ENCODE peak calls at places on chromosomes 6 and 20, in five cellular contexts. D is CD8-positive, alpha-beta T cell; S is psoas muscle; X is ascending aorta; N is Panc1. T is an unnamed sample.

GRCh38 chr6:31037692-31038091 is 27.4 kb downstream of the MUC22 start:
- DNase-seq in N (no peak), X (no peak), D (no peak), S (no peak), T (no peak)

GRCh38 chr20:10540636-10541493 is 105.8 kb downstream of the SLX4IP start:
- DNase-seq in D (no peak), S (no peak), X (no peak), N (no peak), T (no peak)

GRCh38 chr6:53437557-53438202 is 88.9 kb upstream of the ELOVL5 start:
- DNase-seq in S (no peak), D (no peak), N (peak; percentile 48), X (no peak), T (no peak)

GRCh38 chr6:150250826-150251225 is 108.0 kb downstream of the PPP1R14C start:
- DNase-seq in D (no peak), X (no peak), S (no peak), N (no peak), T (no peak)

GRCh38 chr6:159103396-159104162 is 58.8 kb upstream of the TAGAP start:
- DNase-seq in D (no peak), X (no peak), N (no peak), S (no peak), T (no peak)

GRCh38 chr6:16434885-16435284 is 196.5 kb downstream of the GMPR start:
- DNase-seq in X (no peak), N (no peak), D (no peak), S (no peak), T (no peak)

GRCh38 chr20:15654208-15654649 is 919.0 kb downstream of the KIF16B start:
- DNase-seq in S (no peak), X (no peak), D (no peak), N (no peak), T (no peak)

GRCh38 chr6:93036835-93037234 is 382.5 kb downstream of the EPHA7 start:
- DNase-seq in X (no peak), D (no peak), S (no peak), N (peak; percentile 1), T (no peak)

GRCh38 chr20:43430265-43430664 is 27.4 kb upstream of the SRSF6 start:
- DNase-seq in S (no peak), N (no peak), X (no peak), D (no peak), T (no peak)

GRCh38 chr6:42694586-42694985 is 27.8 kb downstream of the PRPH2 start:
- DNase-seq in S (no peak), D (no peak), X (no peak), N (no peak), T (no peak)

GRCh38 chr6:27290065-27290849 is 21.8 kb downstream of the POM121L2 start:
- DNase-seq in D (no peak), N (peak; percentile 97), X (no peak), S (no peak), T (no peak)

GRCh38 chr20:5061209-5061608 is 58.5 kb downstream of the PCNA start:
- DNase-seq in N (peak; percentile 68), D (no peak), S (no peak), X (no peak), T (no peak)

GRCh38 chr20:5058873-5059272 is 57.6 kb upstream of the SLC23A2 start:
- DNase-seq in D (no peak), N (no peak), X (no peak), S (no peak), T (no peak)

DNA sequence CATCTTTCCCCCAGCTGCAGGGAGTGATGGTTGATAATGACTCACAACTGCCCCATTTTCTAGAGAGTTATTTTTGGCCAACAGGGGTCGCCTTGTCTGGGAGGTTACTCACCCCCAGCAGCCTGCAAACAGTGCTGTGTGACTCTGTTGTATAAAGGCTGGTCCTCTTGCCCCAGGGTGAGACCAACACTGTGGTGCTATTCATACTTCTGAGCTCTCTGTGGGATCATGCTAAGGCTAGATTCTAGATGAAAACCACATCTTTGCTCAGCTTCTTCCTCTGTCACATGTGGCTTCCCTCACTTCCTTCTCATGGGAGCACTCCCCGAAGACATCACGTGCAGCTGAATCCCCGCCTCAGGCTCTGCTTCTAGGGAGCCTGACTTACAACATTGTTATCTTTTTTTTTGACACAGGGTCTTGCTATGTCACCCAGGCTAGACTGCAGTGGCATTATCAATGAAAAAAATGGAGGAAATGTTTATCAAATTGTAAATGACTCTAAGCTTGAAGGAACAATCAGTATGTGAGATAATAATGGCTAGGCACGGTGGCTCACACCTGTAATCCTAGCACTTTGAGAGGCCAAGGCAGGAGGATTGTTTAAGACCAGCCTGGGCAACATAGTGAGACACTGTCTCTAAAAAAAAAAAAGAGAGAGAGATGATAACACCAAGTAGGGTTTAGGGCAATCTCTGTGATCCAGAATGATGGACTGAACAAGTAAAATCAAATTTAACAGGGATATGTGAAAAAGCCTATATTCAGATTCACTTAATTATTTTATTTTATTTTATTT is 55.7 kb upstream of the SLC23A2 start:
- DNase-seq in X (no peak), N (no peak), D (peak; percentile 80), S (no peak), T (no peak)
- TF ChIP-seq CTCF in X (peak; percentile 18), N (peak; percentile 66), D (peak; percentile 40), S (no peak), T (no peak)

GRCh38 chr6:69732640-69733039 is 64.2 kb downstream of the LMBRD1 start:
- DNase-seq in N (peak; percentile 13), X (no peak), D (no peak), S (no peak), T (no peak)
- TF ChIP-seq CTCF in N (peak; percentile 29), X (no peak), D (peak; percentile 26), S (peak; percentile 9), T (peak; percentile 48)

DNA sequence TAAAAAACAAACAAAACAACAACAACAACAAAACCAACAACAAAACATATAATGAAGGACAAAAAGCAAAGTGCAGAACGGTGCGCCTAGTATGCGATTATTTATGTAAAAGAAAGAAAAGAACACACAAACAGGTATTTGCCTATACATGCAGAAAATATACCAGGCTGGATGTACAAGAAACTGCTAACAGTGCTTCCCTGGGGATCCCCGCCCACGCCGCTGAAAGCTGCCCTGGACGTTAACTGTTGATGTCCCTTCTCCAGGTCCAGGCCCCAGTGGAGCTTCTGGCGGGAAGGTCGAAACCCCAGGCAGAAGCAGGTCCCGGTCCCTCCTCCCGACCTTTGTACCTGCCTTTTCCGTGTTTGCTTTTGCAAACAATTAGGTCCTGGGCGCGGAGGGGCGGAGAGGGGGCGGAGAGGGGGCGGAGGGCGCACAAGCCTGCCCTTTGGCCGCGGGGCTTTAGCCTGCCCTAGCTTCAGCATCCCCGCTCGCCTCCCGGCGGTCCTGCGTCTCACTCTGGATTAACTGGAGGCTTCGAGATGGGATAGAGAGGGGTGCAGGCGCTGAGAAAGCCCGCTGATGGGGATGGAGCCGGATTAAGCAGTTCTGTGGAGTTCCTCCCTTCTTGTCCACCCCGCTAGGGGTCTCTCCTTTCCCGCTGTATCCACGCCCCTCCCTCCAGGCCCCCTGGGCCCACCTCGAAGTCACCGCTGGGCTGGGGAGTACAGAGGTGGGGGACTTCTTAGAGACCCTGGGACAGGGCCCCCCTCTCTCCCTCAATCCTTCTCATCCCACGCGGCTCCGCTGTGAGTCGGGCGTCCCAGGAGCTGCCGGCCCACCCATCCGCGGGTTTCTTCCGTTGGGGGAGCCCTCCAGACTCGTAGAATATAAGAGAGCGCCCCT is 8.2 kb upstream of the AHCY start:
- DNase-seq in S (no peak), X (no peak), N (no peak), D (no peak), T (no peak)
- TF ChIP-seq CTCF in S (no peak), X (no peak), N (no peak), D (no peak), T (no peak)

GRCh38 chr6:143279385-143279784 is 171.1 kb downstream of the ADAT2 start:
- DNase-seq in X (no peak), D (no peak), N (peak; percentile 5), S (no peak), T (no peak)
- TF ChIP-seq CTCF in X (no peak), D (no peak), N (peak; percentile 74), S (peak; percentile 53), T (peak; percentile 13)

GRCh38 chr6:129842881-129843409 is 18.2 kb downstream of the TMEM244 start:
- DNase-seq in N (no peak), S (no peak), D (no peak), X (no peak), T (no peak)

GRCh38 chr6:129844118-129844891 is 16.8 kb downstream of the TMEM244 start:
- DNase-seq in D (no peak), X (no peak), S (no peak), N (no peak), T (no peak)

GRCh38 chr6:129846761-129847160 is 14.4 kb downstream of the TMEM244 start:
- DNase-seq in D (no peak), X (no peak), S (no peak), N (no peak), T (no peak)

GRCh38 chr6:129843573-129843972 is 17.5 kb downstream of the TMEM244 start:
- DNase-seq in X (no peak), N (no peak), S (no peak), D (no peak), T (no peak)

DNA sequence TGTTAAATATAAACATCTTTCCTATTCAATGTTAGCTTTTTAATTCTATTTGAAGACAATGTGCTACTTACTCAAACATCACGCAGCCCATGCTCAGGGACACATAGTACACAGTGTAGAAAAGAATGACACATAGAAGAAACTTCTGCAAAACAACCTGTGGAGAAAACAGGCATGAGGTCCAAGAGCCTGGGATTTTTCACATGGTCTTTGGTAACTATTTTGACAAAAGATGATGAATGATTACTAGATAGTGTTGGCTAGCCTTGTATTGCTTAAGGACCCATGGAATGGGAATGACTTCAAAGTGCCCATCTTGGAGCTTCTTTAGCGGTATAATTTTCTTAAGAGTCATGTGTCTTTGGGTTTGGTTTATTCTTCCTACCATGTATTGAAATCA is 15.4 kb downstream of the TMEM244 start:
- DNase-seq in S (no peak), N (no peak), X (no peak), D (no peak), T (no peak)
- TF ChIP-seq CTCF in S (no peak), N (no peak), X (no peak), D (no peak), T (no peak)

GRCh38 chr6:37512400-37512958 is 12.8 kb upstream of the CCDC167 start:
- DNase-seq in N (no peak), D (no peak), X (no peak), S (no peak), T (no peak)

GRCh38 chr6:37514377-37514776 is 14.7 kb upstream of the CCDC167 start:
- DNase-seq in S (no peak), D (peak; percentile 44), X (no peak), N (no peak), T (no peak)

GRCh38 chr6:37513155-37513554 is 13.5 kb upstream of the CCDC167 start:
- DNase-seq in D (no peak), S (no peak), X (no peak), N (no peak), T (no peak)

GRCh38 chr6:37514840-37515239 is 15.1 kb upstream of the CCDC167 start:
- DNase-seq in S (no peak), X (no peak), N (no peak), D (no peak), T (no peak)

DNA sequence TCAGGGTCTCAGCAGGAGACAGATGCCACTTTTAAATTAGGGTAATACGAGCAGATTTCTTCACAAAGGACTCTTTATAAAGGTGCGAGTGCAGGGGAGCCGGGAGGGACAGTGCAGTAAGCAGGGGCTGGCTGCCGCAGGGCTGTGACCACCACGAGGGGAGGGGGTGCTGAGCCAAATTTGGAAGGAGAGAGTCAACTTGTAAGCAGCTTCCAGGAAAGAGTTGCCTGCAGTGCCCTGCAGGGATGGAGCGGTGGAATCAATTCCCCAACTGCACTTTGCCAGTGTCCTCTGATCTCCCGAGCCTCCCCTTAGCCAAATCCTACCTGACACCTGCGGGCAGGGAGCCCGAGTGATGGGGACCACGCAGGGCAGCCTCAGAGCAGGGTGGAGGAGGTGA is 13.9 kb upstream of the CCDC167 start:
- DNase-seq in X (no peak), N (no peak), D (no peak), S (no peak), T (no peak)
- TF ChIP-seq CTCF in X (no peak), N (no peak), D (no peak), S (no peak), T (no peak)